ENCODE peak calls at places on chromosomes 2 and 18, in ten cellular contexts. U is GM20000, S is AG10803, H is WERI-Rb-1, Q is AG04450, T is HCT116, Y is adrenal gland, M is GM23338, R is ovary, F is neural crest cell. P is an unnamed sample.

GRCh38 chr2:180003566-180003965 is 3.5 kb downstream of the CWC22 start:
- DNase-seq in M (no peak), Q (no peak), Y (no peak), F (no peak), R (no peak), H (no peak), U (no peak), S (no peak), T (no peak), P (peak)

GRCh38 chr2:173588931-173589369 is 234.3 kb downstream of the CDCA7 start:
- DNase-seq in T (no peak), S (no peak), R (no peak), Q (no peak), H (no peak), F (no peak), Y (no peak), U (no peak), M (no peak), P (peak)

GRCh38 chr18:10726198-10727068 is 200.6 kb downstream of the NAPG start:
- DNase-seq in S (no peak), U (no peak), R (no peak), F (no peak), Y (no peak), T (no peak), M (no peak), H (peak), Q (no peak), P (no peak)

GRCh38 chr2:141923657-141924056 is 207.2 kb downstream of the LRP1B start:
- DNase-seq in H (no peak), F (no peak), M (no peak), R (no peak), S (peak), Q (peak), T (no peak), Y (no peak), U (no peak), P (peak)

GRCh38 chr18:53771664-53772063 is 452.8 kb downstream of the MBD2 start:
- DNase-seq in S (no peak), F (no peak), T (no peak), Q (no peak), H (no peak), Y (no peak), M (no peak), R (no peak), U (no peak), P (no peak)

GRCh38 chr2:204362603-204363002 is 182.7 kb upstream of the PARD3B start:
- DNase-seq in R (no peak), Q (no peak), H (no peak), U (no peak), S (no peak), F (no peak), Y (no peak), T (no peak), M (no peak), P (no peak)

GRCh38 chr2:11212645-11213044 is 57.4 kb downstream of the SLC66A3 start:
- DNase-seq in T (no peak), U (no peak), S (peak), R (no peak), Y (no peak), H (no peak), F (no peak), Q (no peak), M (no peak), P (no peak)

GRCh38 chr2:215931256-215931903 is 82.0 kb downstream of the MREG start:
- DNase-seq in Y (peak), T (peak), F (peak), H (peak), Q (peak), M (peak), U (peak), R (peak), S (peak), P (peak)

GRCh38 chr2:61762292-61762691 is 91.6 kb downstream of the FAM161A start:
- DNase-seq in H (no peak), M (no peak), U (peak), Q (no peak), S (no peak), F (no peak), R (no peak), Y (no peak), T (no peak), P (no peak)

GRCh38 chr2:151826737-151827157 is 1.5 kb downstream of the ARL5A start:
- DNase-seq in Y (no peak), S (peak), R (no peak), H (no peak), Q (no peak), F (no peak), U (peak), M (no peak), T (no peak), P (no peak)

GRCh38 chr2:236572482-236572881 is 2.9 kb downstream of the ACKR3 start:
- DNase-seq in F (no peak), T (no peak), U (no peak), Q (no peak), S (peak), Y (no peak), R (no peak), H (peak), M (peak), P (no peak)

GRCh38 chr18:45962461-45962860 is 4.7 kb downstream of the EPG5 start:
- DNase-seq in R (no peak), H (no peak), Q (no peak), F (no peak), T (no peak), U (no peak), S (peak), Y (no peak), M (no peak), P (peak)

GRCh38 chr18:74892066-74892627 is 294.5 kb downstream of the ZNF407 start:
- DNase-seq in U (no peak), M (no peak), Q (no peak), R (no peak), H (no peak), T (no peak), Y (no peak), F (no peak), S (no peak), P (no peak)

GRCh38 chr2:191043438-191043837 is 29.5 kb upstream of the STAT1 start:
- DNase-seq in U (no peak), H (no peak), S (no peak), Q (no peak), Y (no peak), R (no peak), T (no peak), M (no peak), F (no peak), P (no peak)

GRCh38 chr18:2164644-2165287 is 406.5 kb downstream of the METTL4 start:
- DNase-seq in F (no peak), R (no peak), M (peak), T (no peak), Y (no peak), U (no peak), Q (no peak), H (no peak), S (no peak), P (no peak)

GRCh38 chr2:220033546-220033945 is 406.1 kb downstream of the SLC4A3 start:
- DNase-seq in H (no peak), Y (no peak), T (no peak), U (no peak), S (peak), M (no peak), R (no peak), Q (no peak), F (no peak), P (no peak)

DNA sequence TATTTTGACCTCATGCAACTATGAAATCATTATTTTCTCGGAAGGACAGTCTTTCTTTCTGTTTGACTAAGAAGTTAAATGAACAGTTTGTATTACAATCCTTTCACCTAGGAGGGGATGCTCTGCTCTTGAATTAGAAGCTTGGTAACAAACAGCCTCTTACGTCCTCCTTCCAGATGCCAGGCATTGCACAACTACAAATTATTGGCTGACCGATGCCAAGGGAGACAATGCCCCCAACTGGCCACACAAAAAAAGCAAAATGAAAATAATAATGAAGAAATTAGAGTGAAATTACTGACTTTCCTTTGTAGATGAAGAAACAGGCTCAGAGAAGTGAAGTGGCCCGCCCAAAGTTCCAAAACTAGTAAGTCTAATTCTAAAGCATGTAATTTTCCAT is 177.9 kb downstream of the CYRIA start:
- DNase-seq in U (no peak), F (peak), M (peak), Q (no peak), S (peak), Y (peak), R (no peak), T (no peak), H (peak), P (no peak)
- TF ChIP-seq CTCF in U (no peak), F (peak), M (peak), Q (no peak), S (peak), Y (peak), R (peak), T (peak), H (peak), P (peak)

DNA sequence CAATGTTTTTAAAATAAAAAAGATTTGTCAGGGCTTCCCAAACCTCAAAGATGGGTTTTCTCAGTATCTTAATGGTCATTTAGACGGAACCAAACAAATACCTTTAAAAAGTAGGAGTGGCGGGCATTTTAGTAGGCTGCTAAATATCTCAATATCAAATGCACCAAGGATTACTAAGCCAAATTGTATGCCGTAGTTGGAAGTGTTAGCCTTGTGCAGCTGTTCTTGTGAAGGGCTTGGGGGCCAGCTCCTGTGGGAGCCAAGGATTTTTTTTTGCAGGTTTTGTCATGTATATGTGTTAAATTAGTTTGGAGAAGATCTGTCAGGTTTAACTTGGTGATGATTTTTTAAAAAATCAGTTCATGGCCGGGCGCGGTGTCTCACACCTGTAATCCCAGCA is 52.1 kb downstream of the ACTR2 start:
- DNase-seq in S (no peak), T (no peak), H (no peak), Y (no peak), R (no peak), M (no peak), Q (no peak), F (no peak), U (no peak), P (no peak)
- TF ChIP-seq CTCF in S (no peak), T (no peak), H (no peak), Y (no peak), R (no peak), M (no peak), Q (no peak), F (no peak), U (no peak), P (no peak)

GRCh38 chr2:9473308-9473984 is 905 bp upstream of the IAH1 start:
- DNase-seq in F (no peak), M (peak), Q (no peak), S (no peak), T (no peak), H (no peak), U (peak), Y (no peak), R (no peak), P (no peak)
- TF ChIP-seq CTCF in F (peak), M (peak), Q (no peak), S (peak), T (no peak), H (no peak), U (no peak), Y (no peak), R (no peak), P (peak)

DNA sequence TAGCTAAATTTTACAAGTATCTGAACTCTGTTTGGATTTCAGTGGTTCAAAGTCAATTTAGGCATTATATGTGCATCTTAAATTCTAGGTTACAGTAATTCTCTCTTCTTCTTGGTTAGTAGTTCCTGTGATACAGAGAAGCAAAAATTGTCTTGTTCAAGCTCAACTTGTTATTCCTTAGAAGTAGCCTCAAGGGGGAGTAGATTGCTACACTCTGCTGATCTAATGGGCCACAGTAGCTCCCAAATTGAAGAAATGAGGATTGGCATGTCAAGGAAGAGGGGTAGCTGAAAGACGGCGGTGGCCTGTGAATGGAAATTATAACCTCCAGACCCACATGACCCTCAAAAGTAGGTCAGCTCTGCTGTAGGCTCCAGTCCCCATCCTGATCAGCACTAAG is 334.7 kb downstream of the HRH4 start:
- DNase-seq in R (no peak), Q (no peak), F (no peak), U (no peak), Y (no peak), S (no peak), T (no peak), H (no peak), M (no peak), P (no peak)
- TF ChIP-seq CTCF in R (no peak), Q (no peak), F (no peak), U (no peak), Y (no peak), S (no peak), T (no peak), H (no peak), M (no peak), P (no peak)

GRCh38 chr2:193963472-193964119 is 1693.4 kb upstream of the SLC39A10 start:
- DNase-seq in S (peak), Q (no peak), F (peak), Y (no peak), R (no peak), M (peak), T (peak), H (peak), U (peak), P (no peak)
- TF ChIP-seq CTCF in S (peak), Q (peak), F (peak), Y (peak), R (no peak), M (peak), T (peak), H (peak), U (no peak), P (peak)

DNA sequence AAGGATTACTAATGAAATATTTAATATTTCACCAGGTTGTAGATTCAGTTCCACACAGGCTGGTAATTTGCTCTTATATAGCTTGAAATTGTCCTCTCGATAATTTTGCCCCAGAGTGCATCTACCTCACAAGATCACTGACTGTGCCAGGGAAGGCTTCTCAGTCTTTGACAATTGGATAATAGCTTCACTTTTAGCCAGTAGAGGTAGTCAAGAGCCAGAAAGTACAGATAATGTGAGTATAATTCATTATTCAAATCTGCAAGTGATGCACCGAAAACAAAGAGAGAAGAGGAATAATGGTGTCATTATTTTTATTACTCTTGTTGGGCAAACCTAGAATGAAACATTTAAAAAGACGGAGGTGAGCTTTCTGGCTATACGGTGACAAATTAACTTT is 292.8 kb downstream of the EN1 start:
- DNase-seq in M (no peak), S (peak), R (no peak), Y (no peak), U (no peak), Q (no peak), F (no peak), T (no peak), H (no peak), P (no peak)
- TF ChIP-seq CTCF in M (peak), S (peak), R (no peak), Y (no peak), U (no peak), Q (peak), F (peak), T (no peak), H (no peak), P (peak)

GRCh38 chr2:21103274-21103891 is 20.4 kb upstream of the TDRD15 start:
- DNase-seq in U (no peak), M (peak), T (no peak), H (no peak), R (no peak), S (no peak), Q (no peak), F (no peak), Y (no peak), P (no peak)
- TF ChIP-seq CTCF in U (no peak), M (no peak), T (no peak), H (no peak), R (no peak), S (no peak), Q (no peak), F (no peak), Y (no peak), P (peak)

GRCh38 chr2:102159295-102159694 is 16.7 kb downstream of the IL1R1 start:
- DNase-seq in R (no peak), U (no peak), F (no peak), T (no peak), S (peak), Q (no peak), Y (no peak), H (no peak), M (no peak), P (no peak)
- TF ChIP-seq CTCF in R (no peak), U (no peak), F (no peak), T (no peak), S (peak), Q (no peak), Y (no peak), H (no peak), M (no peak), P (peak)